ENCODE peak calls at places on chromosome 14, in seven cellular contexts. H, C, S, R, A, X and G are unnamed samples.

GRCh38 chr14:24851837-24852236 is 198.1 kb downstream of the STXBP6 start:
- DNase-seq in H (no peak), C (no peak), S (no peak), R (peak), A (no peak), X (no peak), G (no peak)

GRCh38 chr14:76498536-76498935 is 122.6 kb downstream of the ESRRB start:
- DNase-seq in H (no peak), C (no peak), S (no peak), R (no peak), A (no peak), X (no peak), G (no peak)

GRCh38 chr14:38290601-38291190 is 34.8 kb upstream of the CLEC14A start:
- DNase-seq in H (no peak), C (no peak), S (no peak), R (peak), A (peak), X (no peak), G (no peak)

GRCh38 chr14:35687335-35687939 is 121.7 kb downstream of the RALGAPA1 start:
- DNase-seq in H (no peak), C (no peak), S (no peak), R (peak), A (peak), X (peak), G (peak)

GRCh38 chr14:46215801-46216200 is 435.8 kb downstream of the RPL10L start:
- DNase-seq in H (no peak), C (no peak), S (no peak), R (no peak), A (no peak), X (peak), G (no peak)

GRCh38 chr14:30064454-30064853 is 136.8 kb upstream of the PRKD1 start:
- DNase-seq in H (no peak), C (no peak), S (no peak), R (no peak), A (no peak), X (no peak), G (no peak)

GRCh38 chr14:32109676-32110075 is 32.6 kb downstream of the ARHGAP5 start:
- DNase-seq in H (no peak), C (no peak), S (no peak), R (no peak), A (no peak), X (no peak), G (no peak)

GRCh38 chr14:79293482-79293881 is 917.8 kb downstream of the DIO2 start:
- DNase-seq in H (no peak), C (no peak), S (no peak), R (no peak), A (no peak), X (no peak), G (no peak)

GRCh38 chr14:25120261-25120660 is 70.3 kb upstream of the STXBP6 start:
- DNase-seq in H (no peak), C (no peak), S (no peak), R (no peak), A (no peak), X (no peak), G (no peak)

GRCh38 chr14:61472025-61472672 is 150.8 kb downstream of the PRKCH start:
- DNase-seq in H (no peak), C (no peak), S (peak), R (peak), A (peak), X (no peak), G (peak)

GRCh38 chr14:44701563-44702263 is 194.6 kb upstream of the FSCB start:
- DNase-seq in H (no peak), C (no peak), S (no peak), R (no peak), A (no peak), X (no peak), G (no peak)

GRCh38 chr14:65599375-65599774 is 186.8 kb downstream of the FUT8 start:
- DNase-seq in H (no peak), C (no peak), S (no peak), R (no peak), A (no peak), X (no peak), G (no peak)

GRCh38 chr14:85789506-85789905 is 259.6 kb downstream of the FLRT2 start:
- DNase-seq in H (no peak), C (no peak), S (no peak), R (no peak), A (no peak), X (no peak), G (no peak)

GRCh38 chr14:64692189-64692588 is 12.0 kb upstream of the PLEKHG3 start:
- DNase-seq in H (no peak), C (peak), S (no peak), R (peak), A (peak), X (no peak), G (no peak)

GRCh38 chr14:78127233-78127632 is 42.9 kb upstream of the NRXN3 start:
- DNase-seq in H (no peak), C (no peak), S (no peak), R (no peak), A (no peak), X (no peak), G (no peak)

GRCh38 chr14:64726585-64726890 is 22.3 kb downstream of the PLEKHG3 start:
- DNase-seq in H (peak), C (peak), S (peak), R (peak), A (peak), X (peak), G (peak)

GRCh38 chr14:63273717-63274673 is 44.7 kb downstream of the GPHB5 start:
- DNase-seq in H (no peak), C (no peak), S (peak), R (no peak), A (peak), X (no peak), G (no peak)

GRCh38 chr14:37587881-37588666 is 7.0 kb downstream of the FOXA1 start:
- DNase-seq in H (no peak), C (no peak), S (no peak), R (peak), A (peak), X (peak), G (peak)

GRCh38 chr14:77498984-77499527 is 440 bp upstream of the ISM2 start:
- DNase-seq in H (no peak), C (peak), S (no peak), R (peak), A (peak), X (no peak), G (no peak)

GRCh38 chr14:50062438-50063039 is 53.8 kb downstream of the VCPKMT start:
- DNase-seq in H (peak), C (peak), S (no peak), R (peak), A (peak), X (peak), G (peak)

GRCh38 chr14:65239897-65240296 is 137.6 kb upstream of the MAX start:
- DNase-seq in H (no peak), C (no peak), S (no peak), R (no peak), A (no peak), X (no peak), G (no peak)

GRCh38 chr14:38127784-38128183 is 79.9 kb upstream of the SSTR1 start:
- DNase-seq in H (no peak), C (no peak), S (no peak), R (no peak), A (no peak), X (no peak), G (no peak)

GRCh38 chr14:84749191-84749945 is 780.6 kb upstream of the FLRT2 start:
- DNase-seq in H (no peak), C (no peak), S (no peak), R (no peak), A (no peak), X (no peak), G (no peak)

GRCh38 chr14:53784688-53785087 is 171.9 kb downstream of the BMP4 start:
- DNase-seq in H (no peak), C (no peak), S (no peak), R (no peak), A (no peak), X (no peak), G (no peak)

GRCh38 chr14:100824946-100825690 is 800 bp upstream of the MEG3 start:
- DNase-seq in H (no peak), C (no peak), S (no peak), R (no peak), A (no peak), X (no peak), G (no peak)

GRCh38 chr14:35159742-35160409 is 37.5 kb downstream of the PRORP start:
- DNase-seq in H (peak), C (no peak), S (no peak), R (peak), A (peak), X (no peak), G (peak)

GRCh38 chr14:68797180-68797670 is 4.4 kb upstream of the ZFP36L1 start:
- DNase-seq in H (no peak), C (peak), S (no peak), R (no peak), A (no peak), X (no peak), G (no peak)

GRCh38 chr14:68798621-68799020 is 5.8 kb upstream of the ZFP36L1 start:
- DNase-seq in H (no peak), C (no peak), S (no peak), R (no peak), A (no peak), X (no peak), G (no peak)

GRCh38 chr14:68794856-68795601 is 2.2 kb upstream of the ZFP36L1 start:
- DNase-seq in H (no peak), C (peak), S (no peak), R (peak), A (peak), X (no peak), G (peak)

GRCh38 chr14:68795602-68796417 is 2.9 kb upstream of the ZFP36L1 start:
- DNase-seq in H (no peak), C (peak), S (peak), R (peak), A (peak), X (peak), G (peak)

GRCh38 chr14:68796418-68797101 is 3.7 kb upstream of the ZFP36L1 start:
- DNase-seq in H (no peak), C (peak), S (no peak), R (no peak), A (no peak), X (no peak), G (no peak)
- TF ChIP-seq CTCF in H (no peak), C (no peak), S (no peak), R (no peak), A (no peak), X (no peak), G (no peak)

DNA sequence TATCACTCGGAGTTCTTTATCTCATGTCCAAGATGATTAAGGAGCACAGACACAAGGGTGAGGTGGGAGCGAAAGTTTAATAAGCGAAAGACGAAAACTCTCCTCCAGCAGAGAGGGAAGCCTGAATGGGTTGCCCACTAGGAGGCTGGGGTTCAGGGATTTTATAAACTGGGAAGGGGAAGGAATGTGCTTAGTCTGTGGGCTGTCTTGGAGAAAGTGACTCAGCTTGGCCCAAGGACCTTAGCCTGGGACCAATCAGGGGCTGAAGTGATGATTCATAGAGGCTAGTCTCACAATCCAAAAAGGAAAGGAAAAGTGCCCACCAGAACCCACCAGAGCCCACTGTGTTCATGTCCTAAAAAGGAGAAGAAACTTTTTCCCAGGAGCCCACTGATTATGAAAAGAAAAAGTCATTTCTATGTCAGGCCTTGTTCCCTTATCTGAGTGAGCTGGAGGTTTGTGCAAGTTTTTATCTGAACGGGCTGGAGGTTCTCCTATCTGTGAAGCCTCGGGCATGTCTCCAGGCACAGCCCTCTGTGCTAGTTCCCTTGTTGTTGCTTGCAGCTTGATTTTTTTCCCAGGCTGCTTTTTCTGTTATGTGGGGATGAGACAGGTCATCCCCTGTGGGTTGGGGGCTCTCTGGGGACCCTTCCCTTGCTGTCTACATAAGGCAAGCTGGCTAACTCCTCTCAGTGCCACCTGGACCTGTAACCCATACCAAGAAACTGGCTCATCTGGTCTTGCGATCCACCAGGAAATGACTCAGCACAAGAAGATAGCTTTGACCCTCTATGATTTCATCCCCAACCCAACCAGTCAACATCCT is 8.3 kb upstream of the GOLGA5 start:
- DNase-seq in H (no peak), C (peak), S (peak), R (peak), A (peak), X (no peak), G (peak)
- TF ChIP-seq CTCF in H (no peak), C (no peak), S (no peak), R (no peak), A (no peak), X (no peak), G (no peak)

GRCh38 chr14:71212093-71212492 is 304.8 kb downstream of the PCNX1 start:
- DNase-seq in H (no peak), C (no peak), S (no peak), R (no peak), A (no peak), X (no peak), G (no peak)

GRCh38 chr14:71206123-71206522 is 298.9 kb downstream of the PCNX1 start:
- DNase-seq in H (no peak), C (no peak), S (no peak), R (no peak), A (no peak), X (no peak), G (no peak)

GRCh38 chr14:71209888-71210287 is 302.6 kb downstream of the PCNX1 start:
- DNase-seq in H (no peak), C (no peak), S (no peak), R (no peak), A (no peak), X (no peak), G (no peak)

GRCh38 chr14:71206766-71207371 is 299.6 kb downstream of the PCNX1 start:
- DNase-seq in H (no peak), C (peak), S (peak), R (peak), A (peak), X (no peak), G (peak)

GRCh38 chr14:71208702-71209357 is 301.6 kb downstream of the PCNX1 start:
- DNase-seq in H (no peak), C (no peak), S (no peak), R (no peak), A (no peak), X (no peak), G (no peak)
- TF ChIP-seq CTCF in H (no peak), C (no peak), S (no peak), R (peak), A (no peak), X (no peak), G (peak)

GRCh38 chr14:56379956-56380355 is 199.6 kb upstream of the TMEM260 start:
- DNase-seq in H (no peak), C (no peak), S (no peak), R (no peak), A (no peak), X (no peak), G (no peak)
- TF ChIP-seq CTCF in H (no peak), C (no peak), S (no peak), R (no peak), A (no peak), X (no peak), G (no peak)

GRCh38 chr14:23361763-23362162 is 3.2 kb downstream of the EFS start:
- DNase-seq in H (no peak), C (no peak), S (no peak), R (no peak), A (no peak), X (peak), G (no peak)

GRCh38 chr14:23360496-23360895 is 4.5 kb downstream of the EFS start:
- DNase-seq in H (no peak), C (no peak), S (no peak), R (no peak), A (no peak), X (peak), G (peak)

GRCh38 chr14:23364164-23364571 is 804 bp downstream of the EFS start:
- DNase-seq in H (no peak), C (no peak), S (no peak), R (no peak), A (peak), X (peak), G (no peak)

GRCh38 chr14:23361320-23361719 is 3.7 kb downstream of the EFS start:
- DNase-seq in H (no peak), C (no peak), S (no peak), R (peak), A (no peak), X (no peak), G (no peak)

GRCh38 chr14:23362200-23362599 is 2.8 kb downstream of the EFS start:
- DNase-seq in H (no peak), C (no peak), S (no peak), R (no peak), A (no peak), X (no peak), G (no peak)
- TF ChIP-seq CTCF in H (peak), C (no peak), S (peak), R (no peak), A (no peak), X (peak), G (no peak)

GRCh38 chr14:99575043-99576023 is 28.7 kb downstream of the CCDC85C start:
- DNase-seq in H (peak), C (peak), S (peak), R (peak), A (peak), X (peak), G (peak)
- TF ChIP-seq CTCF in H (peak), C (no peak), S (peak), R (peak), A (peak), X (peak), G (no peak)

GRCh38 chr14:97180304-97181200 is 383.4 kb downstream of the VRK1 start:
- DNase-seq in H (peak), C (no peak), S (no peak), R (peak), A (peak), X (no peak), G (no peak)

GRCh38 chr14:97187916-97188315 is 390.7 kb downstream of the VRK1 start:
- DNase-seq in H (no peak), C (no peak), S (no peak), R (no peak), A (no peak), X (no peak), G (no peak)

GRCh38 chr14:97179573-97179972 is 382.4 kb downstream of the VRK1 start:
- DNase-seq in H (no peak), C (no peak), S (no peak), R (no peak), A (no peak), X (no peak), G (no peak)

GRCh38 chr14:97185186-97185585 is 388.0 kb downstream of the VRK1 start:
- DNase-seq in H (no peak), C (no peak), S (no peak), R (peak), A (peak), X (no peak), G (no peak)
- TF ChIP-seq CTCF in H (peak), C (peak), S (peak), R (peak), A (peak), X (peak), G (no peak)

GRCh38 chr14:104217486-104218360 is 79.3 kb downstream of the KIF26A start:
- DNase-seq in H (no peak), C (no peak), S (peak), R (no peak), A (no peak), X (peak), G (no peak)
- TF ChIP-seq CTCF in H (no peak), C (no peak), S (no peak), R (no peak), A (no peak), X (no peak), G (no peak)

DNA sequence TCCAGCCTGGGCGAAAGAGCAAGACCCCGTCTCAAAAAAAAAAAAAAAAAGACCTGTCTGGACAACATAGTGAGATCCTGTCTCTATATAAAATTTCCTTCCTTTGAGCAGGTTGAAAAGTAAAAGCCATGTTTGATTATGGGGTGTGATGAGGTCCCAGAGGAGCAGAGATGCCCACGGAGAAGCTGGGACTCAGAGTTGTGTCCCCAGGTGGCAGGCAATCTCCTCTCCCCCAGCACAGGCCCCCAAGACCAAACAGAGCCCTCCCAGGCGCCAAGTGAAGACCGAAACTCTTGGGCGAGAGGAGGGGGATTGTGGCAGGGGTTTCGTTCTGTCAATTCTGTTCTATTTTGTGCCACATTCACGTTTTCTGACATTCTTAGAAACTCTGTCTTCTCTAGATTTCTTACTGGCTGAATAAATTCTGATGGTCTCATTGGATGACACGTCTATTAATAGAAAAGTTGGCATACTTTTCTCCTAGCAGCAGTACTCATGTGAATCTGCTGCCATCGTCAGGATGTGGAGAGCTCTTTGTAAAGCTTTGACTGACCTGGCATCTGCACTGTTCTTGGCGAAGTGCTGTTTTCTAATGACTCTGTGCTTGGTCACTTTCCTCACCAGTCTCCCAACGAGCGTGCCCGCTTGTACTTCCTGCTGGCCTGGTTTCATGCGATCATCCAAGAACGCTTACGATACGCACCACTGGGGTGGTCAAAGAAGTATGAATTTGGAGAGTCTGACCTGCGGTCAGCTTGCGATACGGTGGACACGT is 43.4 kb downstream of the HSP90AA1 start:
- DNase-seq in H (no peak), C (no peak), S (no peak), R (no peak), A (no peak), X (no peak), G (no peak)
- TF ChIP-seq CTCF in H (no peak), C (no peak), S (peak), R (no peak), A (no peak), X (no peak), G (no peak)